ENCODE peak calls at places on chromosomes 13 and 19, in eight cellular contexts. M is CD8-positive, alpha-beta T cell; A is stomach; O is tibial nerve; V is Panc1; D is breast epithelium; Z is heart left ventricle; E is GM23338. G is an unnamed sample.
A peak's percentile ranks its signal among the peaks of the same experiment; 100 is the strongest.

GRCh38 chr13:26168276-26168814 is 53.8 kb downstream of the RNF6 start:
- DNase-seq in D (no peak), M (no peak), V (peak; percentile 4), E (no peak), Z (no peak), A (no peak), O (no peak), G (no peak)

GRCh38 chr13:52411629-52412028 is 5.7 kb upstream of the THSD1 start:
- DNase-seq in O (no peak), D (no peak), Z (no peak), M (no peak), A (no peak), V (no peak), E (no peak), G (no peak)

GRCh38 chr13:33764716-33765115 is 53.2 kb upstream of the RFC3 start:
- DNase-seq in O (no peak), V (no peak), D (no peak), Z (no peak), A (no peak), M (no peak), E (no peak), G (no peak)

GRCh38 chr13:28854657-28855056 is 34.5 kb downstream of the MTUS2 start:
- DNase-seq in Z (no peak), D (no peak), E (peak; percentile 45), M (no peak), A (no peak), V (no peak), O (no peak), G (no peak)

GRCh38 chr13:73722120-73722519 is 412.1 kb downstream of the KLF12 start:
- DNase-seq in D (no peak), Z (no peak), E (peak; percentile 58), M (no peak), O (no peak), A (no peak), V (no peak), G (no peak)

GRCh38 chr13:41411536-41411935 is 45.8 kb upstream of the RGCC start:
- DNase-seq in D (no peak), O (no peak), Z (no peak), V (no peak), M (no peak), A (no peak), E (peak; percentile 50), G (peak; percentile 27)

GRCh38 chr13:38755792-38756191 is 68.9 kb downstream of the FREM2 start:
- DNase-seq in Z (no peak), M (no peak), O (no peak), D (no peak), E (no peak), V (no peak), A (peak; percentile 60), G (no peak)

GRCh38 chr13:110186221-110186838 is 120.6 kb downstream of the COL4A1 start:
- DNase-seq in M (no peak), E (no peak), Z (no peak), O (no peak), V (no peak), A (no peak), D (no peak), G (no peak)

GRCh38 chr13:70125693-70126092 is 17.4 kb upstream of the KLHL1 start:
- DNase-seq in M (no peak), A (no peak), Z (no peak), D (no peak), O (no peak), E (peak; percentile 46), V (no peak), G (no peak)

GRCh38 chr13:27182054-27182453 is 10.4 kb upstream of the USP12 start:
- DNase-seq in Z (no peak), O (no peak), M (no peak), A (no peak), D (no peak), V (no peak), E (no peak), G (no peak)

GRCh38 chr19:11164879-11165406 is 9.4 kb upstream of the SPC24 start:
- DNase-seq in D (no peak), O (peak; percentile 75), E (no peak), Z (peak; percentile 90), M (no peak), V (no peak), A (peak; percentile 65), G (peak; percentile 90)

GRCh38 chr13:75129331-75129730 is 352.6 kb downstream of the TBC1D4 start:
- DNase-seq in Z (no peak), O (no peak), E (no peak), M (no peak), D (no peak), V (no peak), A (no peak), G (no peak)

GRCh38 chr13:41177616-41178015 is 16.8 kb downstream of the KBTBD7 start:
- DNase-seq in M (no peak), V (no peak), O (no peak), D (no peak), Z (no peak), E (no peak), A (no peak), G (no peak)

GRCh38 chr13:106393776-106394175 is 141.7 kb downstream of the EFNB2 start:
- DNase-seq in Z (no peak), M (no peak), D (no peak), E (no peak), O (no peak), V (no peak), A (no peak), G (no peak)

GRCh38 chr19:33344210-33344609 is 29.3 kb upstream of the CEBPG start:
- DNase-seq in D (no peak), A (no peak), M (no peak), E (peak; percentile 59), O (no peak), V (no peak), Z (no peak), G (no peak)

GRCh38 chr19:580274-580835 is 8.0 kb downstream of the BSG start:
- DNase-seq in M (no peak), V (no peak), A (no peak), E (no peak), Z (no peak), O (no peak), D (no peak), G (no peak)
- H3K36me3 ChIP-seq in M (peaks cover 17% of the 10 kb centered on the region), V (peaks cover 5% of the 10 kb centered on the region), A (peaks cover 64% of the 10 kb centered on the region), E (no peaks in the 10 kb centered on the region), Z (peaks cover 62% of the 10 kb centered on the region), O (peaks cover 65% of the 10 kb centered on the region), D (no peaks in the 10 kb centered on the region), G (peaks cover 41% of the 10 kb centered on the region)

GRCh38 chr13:102325321-102325720 is 76.5 kb downstream of the FGF14 start:
- DNase-seq in A (no peak), Z (no peak), O (no peak), V (no peak), D (no peak), M (no peak), E (no peak), G (no peak)
- H3K27ac ChIP-seq in A (no peak overlapping the region), Z (no peak overlapping the region), O (no peak overlapping the region), V (no peak overlapping the region), D (no peak overlapping the region), M (no peak overlapping the region), E (no peak overlapping the region), G (no peak overlapping the region)

DNA sequence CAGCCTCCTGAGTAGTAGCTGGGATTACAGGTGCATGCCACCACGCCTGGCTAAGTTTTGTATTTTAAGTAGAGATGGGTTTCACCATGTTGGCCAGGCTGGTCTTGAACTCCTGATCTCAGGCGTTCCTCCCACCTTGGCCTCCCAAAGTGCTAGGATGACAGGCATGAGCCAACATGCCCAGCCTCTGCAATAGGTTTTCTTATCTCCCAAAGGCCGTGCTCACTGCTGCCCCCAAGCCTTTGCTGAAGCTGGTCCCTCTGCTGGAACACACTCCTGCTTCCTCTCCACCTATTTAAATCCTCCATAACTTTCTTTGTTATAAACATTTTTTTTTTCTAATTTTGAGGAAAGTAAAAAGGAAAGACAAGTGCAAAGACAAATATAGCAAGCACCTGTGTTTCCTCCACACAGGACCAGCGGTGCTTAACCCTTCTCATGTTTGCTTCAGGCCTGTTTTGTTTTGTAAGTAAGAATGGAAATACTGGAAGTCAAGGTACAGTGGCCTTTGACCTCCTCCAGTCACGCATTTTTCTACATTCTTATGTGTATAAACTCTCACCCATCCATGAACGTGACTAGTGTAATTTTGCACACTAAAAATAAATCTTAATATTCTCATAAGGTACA is 14.5 kb upstream of the TNFAIP8L1 start:
- DNase-seq in O (no peak), Z (no peak), M (no peak), V (no peak), A (no peak), D (no peak), E (peak; percentile 73), G (no peak)
- TF ChIP-seq CTCF in O (no peak), Z (peak; percentile 14), M (no peak), V (peak; percentile 76), A (no peak), D (no peak), E (peak; percentile 72), G (no peak)

GRCh38 chr13:68749801-68750200 is 1357.8 kb upstream of the ATXN8OS start:
- DNase-seq in E (no peak), M (no peak), A (no peak), Z (no peak), O (no peak), V (no peak), D (no peak), G (no peak)

GRCh38 chr13:68748038-68748437 is 1359.6 kb upstream of the ATXN8OS start:
- DNase-seq in O (no peak), E (no peak), A (no peak), D (no peak), M (no peak), V (no peak), Z (no peak), G (no peak)

GRCh38 chr13:68745517-68745916 is 1362.1 kb upstream of the ATXN8OS start:
- DNase-seq in Z (no peak), E (no peak), M (no peak), V (no peak), D (no peak), A (no peak), O (no peak), G (no peak)
- H3K36me3 ChIP-seq in Z (no peaks in the 10 kb centered on the region), E (no peaks in the 10 kb centered on the region), M (no peaks in the 10 kb centered on the region), V (no peaks in the 10 kb centered on the region), D (peaks cover 3% of the 10 kb centered on the region), A (no peaks in the 10 kb centered on the region), O (no peaks in the 10 kb centered on the region), G (no peaks in the 10 kb centered on the region)

GRCh38 chr19:17109300-17109699 is 33.7 kb downstream of the MYO9B start:
- DNase-seq in E (no peak), V (no peak), M (no peak), A (no peak), D (no peak), Z (no peak), O (no peak), G (no peak)
- H3K27ac ChIP-seq in E (peak overlapping the region; percentile 50), V (no peak overlapping the region), M (no peak overlapping the region), A (peak overlapping the region; percentile 84), D (peak overlapping the region; percentile 87), Z (no peak overlapping the region), O (peak overlapping the region; percentile 91), G (peak overlapping the region; percentile 88)

DNA sequence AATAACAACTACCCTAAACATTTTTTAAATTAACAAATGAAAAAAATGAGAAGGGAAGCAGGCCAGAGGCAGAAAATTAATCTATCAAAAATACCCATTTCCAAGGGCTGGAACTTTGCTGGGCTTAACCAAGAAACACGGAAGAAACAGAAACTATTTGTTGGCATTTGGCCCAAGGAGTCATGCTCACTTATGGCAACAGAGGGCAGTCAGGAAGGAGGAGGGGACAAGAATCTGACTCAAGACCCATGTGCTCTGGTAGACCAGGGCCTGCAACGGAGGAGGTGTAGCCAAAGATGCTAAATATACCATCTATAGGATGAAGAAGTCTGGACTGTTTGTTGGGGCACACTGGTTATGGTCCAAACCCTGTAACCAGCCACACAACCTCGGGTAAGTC is 496.7 kb downstream of the COG6 start:
- DNase-seq in M (no peak), Z (no peak), D (no peak), O (no peak), E (no peak), V (no peak), A (no peak), G (no peak)
- TF ChIP-seq CTCF in M (no peak), Z (peak; percentile 12), D (no peak), O (no peak), E (no peak), V (no peak), A (no peak), G (no peak)

G was measured in tibial artery.